ENCODE peak calls at places on chromosomes 13 and 19, in six cellular contexts. One of them, this sample, is unnamed.

GRCh38 chr19:47284324-47284899 is 9.7 kb downstream of the INAFM1 start:
- DNase-seq in astrocyte of the spinal cord: peak; percentile 58
- DNase-seq in BJ: no peak
- DNase-seq in neural progenitor cell: peak; percentile 61
- DNase-seq in GM23248: peak; percentile 53
- DNase-seq in fibroblast of lung: peak; percentile 41
- DNase-seq in this sample: peak; percentile 80

GRCh38 chr13:105936816-105937215 is 598.6 kb downstream of the EFNB2 start:
- DNase-seq in BJ: no peak
- DNase-seq in fibroblast of lung: peak; percentile 39
- DNase-seq in neural progenitor cell: no peak
- DNase-seq in astrocyte of the spinal cord: peak; percentile 35
- DNase-seq in GM23248: peak; percentile 5
- DNase-seq in this sample: peak; percentile 33

GRCh38 chr13:51977606-51978005 is 33.6 kb downstream of the ATP7B start:
- DNase-seq in fibroblast of lung: no peak
- DNase-seq in astrocyte of the spinal cord: no peak
- DNase-seq in BJ: no peak
- DNase-seq in neural progenitor cell: no peak
- DNase-seq in GM23248: no peak
- DNase-seq in this sample: no peak

GRCh38 chr13:26300140-26300539 is 46.2 kb downstream of the CDK8 start:
- DNase-seq in astrocyte of the spinal cord: peak; percentile 62
- DNase-seq in neural progenitor cell: no peak
- DNase-seq in BJ: peak; percentile 14
- DNase-seq in GM23248: peak; percentile 92
- DNase-seq in fibroblast of lung: peak; percentile 89
- DNase-seq in this sample: peak; percentile 61

GRCh38 chr13:24074687-24075086 is 85.8 kb upstream of the SPATA13 start:
- DNase-seq in astrocyte of the spinal cord: no peak
- DNase-seq in BJ: no peak
- DNase-seq in neural progenitor cell: no peak
- DNase-seq in GM23248: no peak
- DNase-seq in fibroblast of lung: no peak
- DNase-seq in this sample: no peak

GRCh38 chr13:84821261-84821660 is 939.0 kb upstream of the SLITRK1 start:
- DNase-seq in fibroblast of lung: peak; percentile 11
- DNase-seq in astrocyte of the spinal cord: no peak
- DNase-seq in GM23248: no peak
- DNase-seq in neural progenitor cell: no peak
- DNase-seq in BJ: no peak
- DNase-seq in this sample: no peak

GRCh38 chr19:3186377-3186688 is 603 bp downstream of the NCLN start:
- DNase-seq in fibroblast of lung: no peak
- DNase-seq in astrocyte of the spinal cord: no peak
- DNase-seq in neural progenitor cell: peak; percentile 41
- DNase-seq in BJ: no peak
- DNase-seq in GM23248: peak; percentile 47
- DNase-seq in this sample: peak; percentile 43

GRCh38 chr19:10852098-10852800 is 4.0 kb downstream of the C19orf38 start:
- DNase-seq in neural progenitor cell: no peak
- DNase-seq in astrocyte of the spinal cord: peak; percentile 48
- DNase-seq in fibroblast of lung: peak; percentile 63
- DNase-seq in BJ: peak; percentile 23
- DNase-seq in GM23248: peak; percentile 76
- DNase-seq in this sample: peak; percentile 81

GRCh38 chr13:114151565-114152284 is 19.3 kb upstream of the RASA3 start:
- DNase-seq in BJ: no peak
- DNase-seq in neural progenitor cell: no peak
- DNase-seq in GM23248: peak; percentile 36
- DNase-seq in astrocyte of the spinal cord: no peak
- DNase-seq in fibroblast of lung: peak; percentile 41
- DNase-seq in this sample: no peak

GRCh38 chr13:26348966-26349365 is 95.0 kb downstream of the CDK8 start:
- DNase-seq in neural progenitor cell: no peak
- DNase-seq in GM23248: no peak
- DNase-seq in astrocyte of the spinal cord: no peak
- DNase-seq in BJ: no peak
- DNase-seq in fibroblast of lung: no peak
- DNase-seq in this sample: no peak

GRCh38 chr19:45834970-45835369 is 19.9 kb upstream of the RSPH6A start:
- DNase-seq in fibroblast of lung: no peak
- DNase-seq in neural progenitor cell: no peak
- DNase-seq in astrocyte of the spinal cord: no peak
- DNase-seq in GM23248: no peak
- DNase-seq in BJ: no peak
- DNase-seq in this sample: no peak

GRCh38 chr13:61286148-61286745 is 129.4 kb downstream of the PCDH20 start:
- DNase-seq in neural progenitor cell: peak; percentile 53
- DNase-seq in astrocyte of the spinal cord: no peak
- DNase-seq in BJ: no peak
- DNase-seq in GM23248: no peak
- DNase-seq in fibroblast of lung: no peak
- DNase-seq in this sample: no peak

GRCh38 chr13:97140611-97141010 is 81.5 kb upstream of the MBNL2 start:
- DNase-seq in BJ: no peak
- DNase-seq in astrocyte of the spinal cord: no peak
- DNase-seq in GM23248: peak; percentile 38
- DNase-seq in neural progenitor cell: no peak
- DNase-seq in fibroblast of lung: no peak
- DNase-seq in this sample: no peak

GRCh38 chr19:10654610-10655456 is 687 bp downstream of the ILF3 start:
- DNase-seq in GM23248: peak; percentile 76
- DNase-seq in BJ: no peak
- DNase-seq in fibroblast of lung: peak; percentile 13
- DNase-seq in neural progenitor cell: peak; percentile 95
- DNase-seq in astrocyte of the spinal cord: no peak
- DNase-seq in this sample: peak; percentile 72

GRCh38 chr19:426725-427445 is 17.9 kb upstream of the C2CD4C start:
- DNase-seq in GM23248: no peak
- DNase-seq in neural progenitor cell: no peak
- DNase-seq in fibroblast of lung: no peak
- DNase-seq in BJ: no peak
- DNase-seq in astrocyte of the spinal cord: no peak
- DNase-seq in this sample: no peak
- H3K4me3 ChIP-seq in GM23248: no peak overlapping the region
- H3K4me3 ChIP-seq in neural progenitor cell: no peak overlapping the region
- H3K4me3 ChIP-seq in fibroblast of lung: no peak overlapping the region
- H3K4me3 ChIP-seq in BJ: no peak overlapping the region
- H3K4me3 ChIP-seq in astrocyte of the spinal cord: no peak overlapping the region
- H3K4me3 ChIP-seq in this sample: no peak overlapping the region

GRCh38 chr19:58326501-58326913 is 287 bp upstream of the ZSCAN22 start:
- DNase-seq in neural progenitor cell: no peak
- DNase-seq in BJ: no peak
- DNase-seq in astrocyte of the spinal cord: no peak
- DNase-seq in fibroblast of lung: no peak
- DNase-seq in GM23248: no peak
- DNase-seq in this sample: no peak

GRCh38 chr19:58330458-58330857 is 3.7 kb downstream of the ZSCAN22 start:
- DNase-seq in astrocyte of the spinal cord: peak; percentile 65
- DNase-seq in fibroblast of lung: peak; percentile 75
- DNase-seq in GM23248: peak; percentile 90
- DNase-seq in BJ: no peak
- DNase-seq in neural progenitor cell: no peak
- DNase-seq in this sample: peak; percentile 90

GRCh38 chr19:58328999-58329398 is 2.2 kb downstream of the ZSCAN22 start:
- DNase-seq in neural progenitor cell: peak; percentile 84
- DNase-seq in GM23248: no peak
- DNase-seq in fibroblast of lung: no peak
- DNase-seq in BJ: no peak
- DNase-seq in astrocyte of the spinal cord: no peak
- DNase-seq in this sample: no peak

GRCh38 chr19:58326914-58327726 is at the start of gene ZSCAN22:
- DNase-seq in fibroblast of lung: peak; percentile 96
- DNase-seq in astrocyte of the spinal cord: peak; percentile 97
- DNase-seq in neural progenitor cell: peak; percentile 98
- DNase-seq in BJ: peak; percentile 58
- DNase-seq in GM23248: peak; percentile 100
- DNase-seq in this sample: peak; percentile 99

DNA sequence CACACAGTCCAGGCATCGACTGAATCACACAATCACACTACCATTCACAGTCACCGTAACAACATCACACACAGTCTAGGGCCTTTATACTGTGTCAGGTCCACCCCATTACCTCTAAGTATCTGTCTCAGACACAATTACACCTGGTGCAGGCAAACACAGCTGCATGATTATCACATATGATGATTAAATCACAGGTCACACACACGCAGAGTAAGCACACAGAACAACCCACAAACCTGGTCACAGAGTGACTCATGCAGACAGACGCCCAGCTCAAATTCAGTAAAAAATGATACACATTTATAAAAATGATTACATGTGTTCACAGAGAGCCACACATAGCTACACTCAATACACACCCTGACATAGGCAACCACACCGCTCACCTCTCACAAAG is 1.2 kb upstream of the ZSCAN22 start:
- DNase-seq in BJ: no peak
- DNase-seq in GM23248: peak; percentile 65
- DNase-seq in neural progenitor cell: no peak
- DNase-seq in astrocyte of the spinal cord: no peak
- DNase-seq in fibroblast of lung: peak; percentile 42
- DNase-seq in this sample: no peak
- H3K4me3 ChIP-seq in BJ: peak overlapping the region; percentile 68
- H3K4me3 ChIP-seq in GM23248: peak overlapping the region; percentile 99
- H3K4me3 ChIP-seq in neural progenitor cell: peak overlapping the region; percentile 82
- H3K4me3 ChIP-seq in astrocyte of the spinal cord: peak overlapping the region; percentile 84
- H3K4me3 ChIP-seq in fibroblast of lung: peak overlapping the region; percentile 99
- H3K4me3 ChIP-seq in this sample: peak overlapping the region; percentile 85

GRCh38 chr13:41313659-41314197 is 2.7 kb downstream of the NAA16 start:
- DNase-seq in fibroblast of lung: no peak
- DNase-seq in astrocyte of the spinal cord: no peak
- DNase-seq in neural progenitor cell: no peak
- DNase-seq in BJ: no peak
- DNase-seq in GM23248: no peak
- DNase-seq in this sample: peak; percentile 12
- H3K4me3 ChIP-seq in fibroblast of lung: peak overlapping the region; percentile 63
- H3K4me3 ChIP-seq in astrocyte of the spinal cord: no peak overlapping the region
- H3K4me3 ChIP-seq in neural progenitor cell: peak overlapping the region; percentile 84
- H3K4me3 ChIP-seq in BJ: peak overlapping the region; percentile 7
- H3K4me3 ChIP-seq in GM23248: peak overlapping the region; percentile 93
- H3K4me3 ChIP-seq in this sample: peak overlapping the region; percentile 97

GRCh38 chr19:40026597-40026970 is 29.4 kb downstream of the ZNF780B start:
- DNase-seq in BJ: no peak
- DNase-seq in GM23248: no peak
- DNase-seq in neural progenitor cell: no peak
- DNase-seq in astrocyte of the spinal cord: no peak
- DNase-seq in fibroblast of lung: no peak
- DNase-seq in this sample: no peak

GRCh38 chr19:40023969-40024368 is 27.1 kb downstream of the ZNF546 start:
- DNase-seq in BJ: no peak
- DNase-seq in astrocyte of the spinal cord: no peak
- DNase-seq in neural progenitor cell: no peak
- DNase-seq in GM23248: no peak
- DNase-seq in fibroblast of lung: no peak
- DNase-seq in this sample: no peak

GRCh38 chr19:40025938-40026596 is 29.2 kb downstream of the ZNF546 start:
- DNase-seq in fibroblast of lung: no peak
- DNase-seq in GM23248: no peak
- DNase-seq in neural progenitor cell: no peak
- DNase-seq in astrocyte of the spinal cord: no peak
- DNase-seq in BJ: no peak
- DNase-seq in this sample: no peak
- H3K4me3 ChIP-seq in fibroblast of lung: no peak overlapping the region
- H3K4me3 ChIP-seq in GM23248: no peak overlapping the region
- H3K4me3 ChIP-seq in neural progenitor cell: no peak overlapping the region
- H3K4me3 ChIP-seq in astrocyte of the spinal cord: no peak overlapping the region
- H3K4me3 ChIP-seq in BJ: no peak overlapping the region
- H3K4me3 ChIP-seq in this sample: no peak overlapping the region